ENCODE peak calls at places on chromosomes 1 and 21, in six cellular contexts. One of them, this sample, is unnamed.

GRCh38 chr1:235397733-235398132 is 30.5 kb downstream of the TBCE start:
- DNase-seq in KBM-7: no peak
- DNase-seq in kidney glomerular epithelial cell: no peak
- DNase-seq in head of caudate nucleus: no peak
- DNase-seq in MCF 10A: peak; percentile 94
- DNase-seq in CD4-positive, CD25-positive, alpha-beta regulatory T cell: no peak
- DNase-seq in this sample: no peak

GRCh38 chr1:207022996-207023679 is 9.4 kb downstream of the C1orf116 start:
- DNase-seq in KBM-7: no peak
- DNase-seq in kidney glomerular epithelial cell: no peak
- DNase-seq in head of caudate nucleus: no peak
- DNase-seq in MCF 10A: no peak
- DNase-seq in CD4-positive, CD25-positive, alpha-beta regulatory T cell: no peak
- DNase-seq in this sample: no peak

GRCh38 chr1:64545118-64545916 is 75.4 kb downstream of the CACHD1 start:
- DNase-seq in KBM-7: no peak
- DNase-seq in kidney glomerular epithelial cell: no peak
- DNase-seq in head of caudate nucleus: no peak
- DNase-seq in MCF 10A: no peak
- DNase-seq in CD4-positive, CD25-positive, alpha-beta regulatory T cell: peak; percentile 62
- DNase-seq in this sample: no peak

GRCh38 chr21:17461014-17461413 is 51.8 kb upstream of the CXADR start:
- DNase-seq in KBM-7: no peak
- DNase-seq in kidney glomerular epithelial cell: no peak
- DNase-seq in head of caudate nucleus: no peak
- DNase-seq in MCF 10A: peak; percentile 86
- DNase-seq in CD4-positive, CD25-positive, alpha-beta regulatory T cell: no peak
- DNase-seq in this sample: no peak

GRCh38 chr1:156898971-156899657 is 5.6 kb downstream of the PEAR1 start:
- DNase-seq in KBM-7: no peak
- DNase-seq in kidney glomerular epithelial cell: no peak
- DNase-seq in head of caudate nucleus: no peak
- DNase-seq in MCF 10A: no peak
- DNase-seq in CD4-positive, CD25-positive, alpha-beta regulatory T cell: no peak
- DNase-seq in this sample: no peak

GRCh38 chr1:97636941-97637340 is 283.9 kb downstream of the DPYD start:
- DNase-seq in KBM-7: no peak
- DNase-seq in kidney glomerular epithelial cell: no peak
- DNase-seq in head of caudate nucleus: no peak
- DNase-seq in MCF 10A: no peak
- DNase-seq in CD4-positive, CD25-positive, alpha-beta regulatory T cell: no peak
- DNase-seq in this sample: no peak

GRCh38 chr1:8477199-8477982 is 159.5 kb downstream of the SLC45A1 start:
- DNase-seq in KBM-7: no peak
- DNase-seq in kidney glomerular epithelial cell: no peak
- DNase-seq in head of caudate nucleus: no peak
- DNase-seq in MCF 10A: no peak
- DNase-seq in CD4-positive, CD25-positive, alpha-beta regulatory T cell: no peak
- DNase-seq in this sample: no peak

GRCh38 chr1:154324669-154325582 is at the start of gene ATP8B2:
- DNase-seq in KBM-7: peak; percentile 84
- DNase-seq in kidney glomerular epithelial cell: peak; percentile 45
- DNase-seq in head of caudate nucleus: peak; percentile 80
- DNase-seq in MCF 10A: peak; percentile 85
- DNase-seq in CD4-positive, CD25-positive, alpha-beta regulatory T cell: peak; percentile 80
- DNase-seq in this sample: peak; percentile 69

GRCh38 chr1:161440312-161440894 is 64.9 kb upstream of the FCGR2A start:
- DNase-seq in KBM-7: peak; percentile 91
- DNase-seq in kidney glomerular epithelial cell: no peak
- DNase-seq in head of caudate nucleus: peak; percentile 11
- DNase-seq in MCF 10A: peak; percentile 84
- DNase-seq in CD4-positive, CD25-positive, alpha-beta regulatory T cell: peak; percentile 39
- DNase-seq in this sample: no peak

GRCh38 chr21:45138199-45139002 is 64.0 kb downstream of the ADARB1 start:
- DNase-seq in KBM-7: peak; percentile 65
- DNase-seq in kidney glomerular epithelial cell: peak; percentile 16
- DNase-seq in head of caudate nucleus: no peak
- DNase-seq in MCF 10A: peak; percentile 77
- DNase-seq in CD4-positive, CD25-positive, alpha-beta regulatory T cell: peak; percentile 57
- DNase-seq in this sample: no peak

GRCh38 chr1:84884671-84885389 is 8.2 kb downstream of the LPAR3 start:
- DNase-seq in KBM-7: no peak
- DNase-seq in kidney glomerular epithelial cell: peak; percentile 74
- DNase-seq in head of caudate nucleus: no peak
- DNase-seq in MCF 10A: peak; percentile 16
- DNase-seq in CD4-positive, CD25-positive, alpha-beta regulatory T cell: no peak
- DNase-seq in this sample: no peak

This sample was measured in hypothalamus.